ENCODE peak calls at places on chromosome 15, in six cellular contexts. F, M, U, Q, P and B are unnamed samples.

GRCh38 chr15:69663441-69663840 is 210.8 kb downstream of the RPLP1 start:
- DNase-seq in P (no peak), U (no peak), F (no peak), M (no peak), Q (no peak), B (no peak)

GRCh38 chr15:70054884-70055387 is 42.8 kb downstream of the TLE3 start:
- DNase-seq in Q (no peak), F (no peak), U (no peak), M (no peak), P (no peak), B (no peak)

GRCh38 chr15:77243146-77243545 is 172.2 kb upstream of the TSPAN3 start:
- DNase-seq in F (no peak), M (no peak), P (no peak), Q (no peak), U (no peak), B (no peak)

GRCh38 chr15:93042211-93042610 is 46.8 kb downstream of the RGMA start:
- DNase-seq in M (no peak), P (no peak), Q (no peak), F (no peak), U (no peak), B (no peak)

GRCh38 chr15:87792250-87793030 is 464.1 kb downstream of the NTRK3 start:
- DNase-seq in P (no peak), U (no peak), Q (no peak), M (no peak), F (no peak), B (no peak)

GRCh38 chr15:90855139-90855538 is 13.2 kb upstream of the FURIN start:
- DNase-seq in P (no peak), M (no peak), F (no peak), Q (no peak), U (no peak), B (no peak)

GRCh38 chr15:44029940-44030568 is 165.0 kb downstream of the FRMD5 start:
- DNase-seq in Q (no peak), U (peak), F (no peak), M (no peak), P (no peak), B (no peak)

GRCh38 chr15:48416301-48416700 is 85.1 kb downstream of the DUT start:
- DNase-seq in U (no peak), M (no peak), P (no peak), Q (no peak), F (no peak), B (peak)

GRCh38 chr15:78628227-78628626 is 7.4 kb upstream of the CHRNA3 start:
- DNase-seq in M (no peak), U (no peak), F (no peak), P (no peak), Q (no peak), B (no peak)

GRCh38 chr15:48940508-48940907 is 23.2 kb downstream of the SHC4 start:
- DNase-seq in M (no peak), Q (no peak), P (no peak), F (no peak), U (peak), B (peak)

GRCh38 chr15:63749330-63749942 is 84.3 kb downstream of the HERC1 start:
- DNase-seq in P (no peak), Q (no peak), U (no peak), F (no peak), M (no peak), B (no peak)

GRCh38 chr15:98798375-98798893 is 150.1 kb downstream of the IGF1R start:
- DNase-seq in M (no peak), F (no peak), Q (no peak), P (no peak), U (no peak), B (no peak)

GRCh38 chr15:23446215-23447106 is 582 bp downstream of the GOLGA6L2 start:
- DNase-seq in U (no peak), P (no peak), F (no peak), M (no peak), Q (no peak), B (no peak)

GRCh38 chr15:68298882-68299381 is 21.4 kb downstream of the FEM1B start:
- DNase-seq in F (peak), Q (no peak), U (peak), M (peak), P (peak), B (peak)

GRCh38 chr15:33048255-33048654 is 146.3 kb downstream of the FMN1 start:
- DNase-seq in P (no peak), Q (no peak), U (no peak), F (no peak), M (no peak), B (no peak)

GRCh38 chr15:60916674-60917468 is 312.2 kb downstream of the RORA start:
- DNase-seq in M (peak), U (peak), P (peak), F (peak), Q (peak), B (peak)